ENCODE peak calls at places on chromosomes 3 and 15, in ten cellular contexts. Y is spleen, J is esophagus squamous epithelium, V is esophagus muscularis mucosa, N is Peyer's patch, Z is adrenal gland, A is gastrocnemius medialis, I is suprapubic skin, Q is transverse colon, K is ovary. D is an unnamed sample. For H3K9me3 and H3K27me3, the result is how much of the 10 kb centered on the place peaks cover.

GRCh38 chr3:186241910-186242821 is 119.9 kb downstream of the DGKG start:
- DNase-seq in J (no peak), A (peak), V (no peak), N (peak), Z (peak), Q (peak), Y (peak), K (peak), I (no peak), D (peak)

GRCh38 chr3:195133462-195133861 is 137.5 kb downstream of the XXYLT1 start:
- DNase-seq in Z (no peak), A (no peak), N (peak), Y (no peak), V (no peak), K (no peak), J (no peak), Q (peak), I (no peak), D (peak)

GRCh38 chr3:12308517-12308916 is 19.6 kb downstream of the PPARG start:
- DNase-seq in J (no peak), Y (no peak), K (no peak), N (no peak), Q (no peak), V (no peak), A (no peak), I (no peak), Z (no peak), D (no peak)

GRCh38 chr15:84880822-84881519 is 3.5 kb upstream of the SLC28A1 start:
- DNase-seq in V (no peak), Y (no peak), J (no peak), A (no peak), I (no peak), Z (no peak), K (no peak), N (no peak), Q (no peak), D (peak)

GRCh38 chr3:171113716-171114115 is 87.2 kb upstream of the SLC2A2 start:
- DNase-seq in K (no peak), Q (no peak), J (no peak), N (no peak), V (no peak), Y (no peak), Z (no peak), A (no peak), I (no peak), D (no peak)

GRCh38 chr15:67915374-67916050 is 75.7 kb upstream of the RNU6-1 start:
- DNase-seq in N (peak), Y (no peak), Q (peak), A (peak), K (peak), J (no peak), Z (no peak), I (no peak), V (no peak), D (peak)

GRCh38 chr15:38474155-38474757 is 20.3 kb downstream of the FAM98B start:
- DNase-seq in J (no peak), A (no peak), I (no peak), V (no peak), Y (no peak), N (peak), K (no peak), Q (no peak), Z (peak), D (no peak)

GRCh38 chr15:99212401-99212800 is 37.0 kb downstream of the TTC23 start:
- DNase-seq in I (no peak), Y (no peak), N (no peak), A (peak), J (no peak), Q (peak), V (no peak), K (no peak), Z (peak), D (peak)

GRCh38 chr3:45035441-45036301 is 9.6 kb downstream of the CLEC3B start:
- DNase-seq in J (no peak), N (no peak), I (peak), K (peak), Q (no peak), A (no peak), V (no peak), Z (peak), Y (peak), D (peak)

GRCh38 chr3:152384412-152384811 is 115.7 kb downstream of the MBNL1 start:
- DNase-seq in I (no peak), A (no peak), K (no peak), Q (no peak), Z (no peak), Y (no peak), N (no peak), J (no peak), V (no peak), D (no peak)

GRCh38 chr3:45792516-45793172 is 3.7 kb downstream of the SLC6A20 start:
- DNase-seq in K (no peak), Q (no peak), Z (no peak), N (no peak), Y (no peak), I (no peak), J (no peak), V (no peak), A (no peak), D (no peak)

GRCh38 chr3:44000586-44000985 is 241.1 kb upstream of the TOPAZ1 start:
- DNase-seq in I (no peak), Z (no peak), J (no peak), A (no peak), Q (no peak), Y (no peak), N (no peak), K (no peak), V (no peak), D (no peak)

GRCh38 chr3:81352867-81353266 is 408.6 kb downstream of the GBE1 start:
- DNase-seq in N (no peak), I (no peak), Q (no peak), V (no peak), J (no peak), Y (no peak), K (no peak), A (no peak), Z (no peak), D (no peak)

GRCh38 chr3:128153156-128154011 is at the start of gene EEFSEC:
- DNase-seq in J (peak), Z (peak), K (peak), Y (peak), N (peak), V (peak), I (peak), Q (peak), A (peak), D (peak)

GRCh38 chr3:146814601-146815315 is 209.6 kb upstream of the PLSCR5 start:
- DNase-seq in Y (no peak), V (no peak), Z (no peak), N (no peak), Q (no peak), K (no peak), A (no peak), I (no peak), J (no peak), D (no peak)

GRCh38 chr3:9945358-9945757 is 6.8 kb downstream of the PRRT3 start:
- DNase-seq in K (no peak), Z (no peak), Q (no peak), N (no peak), I (no peak), A (no peak), J (no peak), Y (no peak), V (no peak), D (no peak)

GRCh38 chr3:112002458-112002971 is 3.8 kb downstream of the TAGLN3 start:
- DNase-seq in K (no peak), J (no peak), Z (no peak), Q (no peak), I (no peak), V (peak), Y (no peak), N (no peak), A (no peak), D (no peak)

GRCh38 chr15:30649952-30650929 is 24.3 kb downstream of the ARHGAP11B start:
- DNase-seq in Z (no peak), Y (no peak), Q (no peak), V (no peak), I (no peak), N (no peak), A (no peak), K (no peak), J (no peak), D (no peak)

GRCh38 chr15:86892774-86893449 is 813.2 kb downstream of the AGBL1 start:
- DNase-seq in Y (no peak), V (no peak), N (no peak), A (no peak), Z (no peak), J (no peak), K (no peak), Q (no peak), I (no peak), D (no peak)

GRCh38 chr3:129120254-129121004 is 1.2 kb downstream of the RAB43 start:
- DNase-seq in V (peak), J (peak), Q (peak), I (peak), A (peak), Z (peak), N (peak), Y (peak), K (peak), D (peak)

GRCh38 chr3:188916934-188917391 is 254.8 kb upstream of the TPRG1 start:
- DNase-seq in Q (no peak), K (no peak), Z (no peak), V (no peak), Y (no peak), I (no peak), A (no peak), J (no peak), N (no peak), D (no peak)

GRCh38 chr3:184582583-184582982 is 21.0 kb downstream of the EPHB3 start:
- DNase-seq in Z (peak), V (no peak), N (no peak), K (peak), A (peak), Y (no peak), J (no peak), Q (no peak), I (no peak), D (peak)

GRCh38 chr15:77012868-77013267 is 17.9 kb downstream of the PSTPIP1 start:
- DNase-seq in Z (no peak), A (no peak), J (no peak), N (peak), V (no peak), Y (no peak), Q (peak), K (no peak), I (no peak), D (no peak)

GRCh38 chr3:30720586-30721313 is 114.3 kb downstream of the TGFBR2 start:
- DNase-seq in J (no peak), Y (no peak), K (no peak), I (no peak), Q (no peak), Z (no peak), V (no peak), A (no peak), N (no peak), D (no peak)

GRCh38 chr3:9669720-9670432 is 20.6 kb downstream of the MTMR14 start:
- DNase-seq in Y (peak), J (no peak), Q (no peak), K (peak), Z (peak), V (no peak), I (no peak), A (peak), N (no peak), D (no peak)

GRCh38 chr3:36540898-36541518 is 160.7 kb downstream of the STAC start:
- DNase-seq in K (no peak), Z (peak), Y (no peak), Q (no peak), J (no peak), N (no peak), V (peak), I (no peak), A (no peak), D (no peak)

GRCh38 chr15:65058394-65059368 is 9.1 kb downstream of the RASL12 start:
- DNase-seq in J (no peak), K (no peak), Q (no peak), Z (peak), I (no peak), N (no peak), Y (no peak), V (no peak), A (no peak), D (peak)

GRCh38 chr3:38088679-38089078 is 48.2 kb downstream of the ACAA1 start:
- DNase-seq in K (no peak), I (no peak), A (no peak), Y (no peak), J (no peak), Z (no peak), Q (no peak), N (no peak), V (no peak), D (no peak)

GRCh38 chr3:53811143-53811915 is 34.9 kb downstream of the CHDH start:
- DNase-seq in J (no peak), K (no peak), V (no peak), Y (peak), A (no peak), Z (no peak), Q (no peak), I (no peak), N (no peak), D (peak)

GRCh38 chr3:119181765-119182164 is 8.4 kb downstream of the UPK1B start:
- DNase-seq in Q (no peak), I (no peak), J (no peak), N (no peak), Z (no peak), V (no peak), Y (no peak), A (no peak), K (no peak), D (no peak)

GRCh38 chr15:60412807-60413597 is 15.2 kb upstream of the ANXA2 start:
- DNase-seq in J (no peak), A (no peak), K (no peak), V (no peak), Y (no peak), Z (no peak), N (no peak), Q (no peak), I (no peak), D (no peak)

GRCh38 chr3:122258757-122259371 is 66.2 kb upstream of the CSTA start:
- DNase-seq in J (peak), K (no peak), Z (peak), Q (peak), N (peak), V (no peak), I (no peak), A (peak), Y (peak), D (no peak)

GRCh38 chr15:39501366-39501765 is 79.5 kb upstream of the THBS1 start:
- DNase-seq in Y (no peak), N (no peak), V (peak), A (no peak), Q (no peak), Z (no peak), K (no peak), I (no peak), J (no peak), D (no peak)

GRCh38 chr3:121757812-121758545 is 8.4 kb upstream of the GOLGB1 start:
- DNase-seq in Q (no peak), Y (no peak), Z (no peak), V (no peak), I (no peak), N (no peak), J (no peak), K (no peak), A (no peak), D (no peak)

DNA sequence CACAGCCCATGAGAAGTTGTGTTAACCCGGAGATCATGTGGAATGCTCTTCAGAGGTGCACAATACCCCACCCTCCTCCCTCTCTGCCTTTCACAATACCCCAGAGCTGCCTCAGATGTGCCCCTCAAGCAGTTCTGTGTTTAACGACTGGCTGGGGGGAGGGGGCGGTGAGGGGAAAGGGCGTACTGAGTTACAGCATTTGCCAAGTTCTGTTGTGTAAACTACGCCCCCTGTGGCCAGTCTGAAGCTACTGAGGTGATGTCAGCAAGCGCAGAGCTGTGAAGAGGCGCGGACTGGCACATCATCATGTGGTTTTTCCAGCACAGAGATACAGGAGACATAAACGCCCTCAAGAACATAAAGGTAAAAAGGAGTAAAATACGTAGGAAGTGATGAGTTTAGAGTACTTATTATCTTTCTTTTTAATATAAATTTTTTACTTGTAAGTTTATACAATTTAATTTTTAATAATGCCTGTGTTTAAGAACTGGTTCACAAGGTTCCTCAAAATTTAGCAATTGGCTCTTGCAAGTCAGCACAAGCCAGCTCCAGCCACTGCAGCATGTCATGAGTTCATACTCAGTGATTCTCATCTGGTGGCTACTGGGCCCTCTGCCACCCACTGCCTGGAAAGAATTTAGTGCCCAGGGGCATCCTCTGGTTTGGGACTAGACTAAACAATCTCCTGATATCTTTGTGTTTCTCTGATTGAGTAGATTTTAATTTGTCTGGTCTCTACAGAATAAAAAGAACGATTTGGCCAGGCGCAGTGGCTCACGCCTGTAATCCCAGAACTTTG is 1.7 kb downstream of the EPB42 start:
- DNase-seq in N (no peak), V (no peak), Q (no peak), A (no peak), Z (no peak), Y (no peak), J (no peak), I (no peak), K (no peak), D (no peak)
- TF ChIP-seq POLR2A in N (no peak), V (no peak), Q (no peak), A (no peak), Z (no peak), Y (no peak), J (no peak), I (no peak), K (no peak), D (no peak)

GRCh38 chr3:107938128-107938527 is 152.7 kb downstream of the CD47 start:
- DNase-seq in Y (no peak), N (peak), J (no peak), A (no peak), Q (no peak), K (no peak), I (no peak), V (no peak), Z (no peak), D (no peak)
- H3K9me3 ChIP-seq in Y (under half), N (under half), J (under half), A (under half), Q (under half), K (under half), I (under half), V (under half), Z (under half), D (under half)

DNA sequence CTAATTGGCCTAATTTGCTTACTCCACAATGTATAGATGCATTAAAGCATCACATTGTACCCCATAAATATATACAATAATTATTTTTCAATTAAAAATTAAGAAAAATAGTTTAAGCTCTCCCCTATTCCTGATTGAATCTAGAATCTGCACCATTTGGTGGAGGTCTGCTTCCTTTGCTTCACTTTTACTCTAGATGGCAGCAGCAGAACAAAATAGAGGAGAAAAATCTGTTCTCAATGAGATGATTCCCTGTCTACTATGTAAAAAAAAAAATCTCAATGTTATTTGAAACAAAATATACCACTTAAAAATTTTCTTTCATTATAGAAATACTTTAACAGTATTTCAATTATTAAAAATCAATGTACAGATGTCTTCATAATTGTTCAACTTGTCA is 109.6 kb upstream of the FXR1 start:
- DNase-seq in N (no peak), K (no peak), I (no peak), J (no peak), Y (no peak), Z (no peak), V (no peak), Q (no peak), A (no peak), D (no peak)
- H3K27me3 ChIP-seq in N (under half), K (under half), I (under half), J (under half), Y (under half), Z (under half), V (under half), Q (under half), A (under half), D (under half)

DNA sequence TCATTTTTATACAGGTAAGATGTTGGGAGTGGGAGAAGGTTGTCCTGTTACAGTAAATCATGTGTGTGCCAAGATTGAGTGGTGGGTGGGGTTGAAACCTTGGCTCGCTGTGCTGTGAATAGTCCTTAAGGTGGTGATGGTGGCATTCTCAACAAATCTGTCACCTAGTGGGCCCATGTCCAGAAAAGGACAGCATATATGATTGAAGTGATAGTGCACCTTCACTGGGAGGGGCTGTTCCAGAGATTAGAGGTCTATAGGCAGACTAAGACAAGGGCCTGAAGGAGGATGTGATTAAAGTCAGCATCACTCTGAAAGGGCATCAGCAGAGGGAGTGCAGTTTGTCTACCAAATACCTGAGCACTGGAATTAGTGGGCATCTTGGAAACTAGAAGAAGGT is 374.2 kb upstream of the C2CD4B start:
- DNase-seq in V (no peak), I (no peak), Q (peak), Z (no peak), K (no peak), N (no peak), Y (no peak), A (no peak), J (no peak), D (no peak)
- TF ChIP-seq POLR2A in V (no peak), I (no peak), Q (no peak), Z (no peak), K (no peak), N (no peak), Y (no peak), A (no peak), J (no peak), D (no peak)